ENCODE peak calls at places on chromosomes 13 and 19, in six cellular contexts. Y is sigmoid colon; J is DND-41; B is EL; I is stimulated activated CD4-positive, alpha-beta T cell treated with anti-CD3 and anti-CD28 coated beads, Interleukin-4, amount 100 ng/mL, for 24 hours; V is AG04450. L is an unnamed sample.

GRCh38 chr13:113096052-113096744 is 9.4 kb upstream of the F7 start:
- DNase-seq in Y (no peak), I (no peak), B (no peak), V (no peak), J (no peak), L (no peak)

GRCh38 chr19:33000510-33000909 is 28.5 kb downstream of the FAAP24 start:
- DNase-seq in I (no peak), Y (no peak), B (no peak), V (no peak), J (peak), L (no peak)

GRCh38 chr13:89204435-89204834 is 1533.3 kb downstream of the SLITRK5 start:
- DNase-seq in B (no peak), I (no peak), J (no peak), V (no peak), Y (no peak), L (no peak)

GRCh38 chr13:28636677-28637317 is 22.1 kb upstream of the POMP start:
- DNase-seq in V (peak), J (peak), Y (no peak), B (peak), I (peak), L (peak)

GRCh38 chr19:10315335-10316214 is at the start of gene FDX2:
- DNase-seq in J (peak), Y (peak), B (peak), V (no peak), I (peak), L (peak)

GRCh38 chr13:35157143-35157755 is 215.2 kb downstream of the NBEA start:
- DNase-seq in I (peak), Y (no peak), B (peak), V (peak), J (peak), L (no peak)

GRCh38 chr19:29120471-29120870 is 92.5 kb downstream of the UQCRFS1 start:
- DNase-seq in J (no peak), V (no peak), I (no peak), B (no peak), Y (no peak), L (no peak)

GRCh38 chr19:49809155-49809986 is 3.7 kb downstream of the FUZ start:
- DNase-seq in B (peak), J (no peak), I (peak), Y (peak), V (no peak), L (no peak)

GRCh38 chr19:2037676-2038255 is 13.3 kb downstream of the MKNK2 start:
- DNase-seq in V (no peak), B (no peak), I (no peak), J (no peak), Y (peak), L (no peak)

GRCh38 chr13:67107973-67108372 is 122.2 kb downstream of the PCDH9 start:
- DNase-seq in B (no peak), Y (no peak), V (no peak), J (no peak), I (no peak), L (no peak)

GRCh38 chr19:47991191-47991808 is 670 bp downstream of the BSPH1 start:
- DNase-seq in Y (no peak), V (no peak), J (no peak), I (no peak), B (no peak), L (no peak)

L was measured in NCI-H226.